ENCODE peak calls at places on chromosome 12, in seven cellular contexts. One of them, this sample, is unnamed.

GRCh38 chr12:52692253-52692652 is 11.1 kb downstream of the KRT77 start:
- DNase-seq in H4: no peak
- DNase-seq in NCI-H1417: no peak
- DNase-seq in aorta: no peak
- DNase-seq in activated T-cell treated with anti-CD3 and anti-CD28 coated beads for 48 hours: no peak
- DNase-seq in naive thymus-derived CD8-positive, alpha-beta T cell: no peak
- DNase-seq in activated CD4-positive, alpha-beta memory T cell treated with anti-CD3 and anti-CD28 coated beads, Interleukin-2, amount 10 ng/mL, durations not matched to agents 7 days and 5 days: no peak
- DNase-seq in this sample: no peak

GRCh38 chr12:68434391-68435007 is 102.3 kb upstream of the MDM1 start:
- DNase-seq in activated T-cell treated with anti-CD3 and anti-CD28 coated beads for 48 hours: no peak
- DNase-seq in activated CD4-positive, alpha-beta memory T cell treated with anti-CD3 and anti-CD28 coated beads, Interleukin-2, amount 10 ng/mL, durations not matched to agents 7 days and 5 days: no peak
- DNase-seq in NCI-H1417: no peak
- DNase-seq in H4: no peak
- DNase-seq in aorta: no peak
- DNase-seq in naive thymus-derived CD8-positive, alpha-beta T cell: no peak
- DNase-seq in this sample: no peak

GRCh38 chr12:66765204-66765603 is 86.3 kb upstream of the GRIP1 start:
- DNase-seq in activated T-cell treated with anti-CD3 and anti-CD28 coated beads for 48 hours: no peak
- DNase-seq in aorta: no peak
- DNase-seq in activated CD4-positive, alpha-beta memory T cell treated with anti-CD3 and anti-CD28 coated beads, Interleukin-2, amount 10 ng/mL, durations not matched to agents 7 days and 5 days: no peak
- DNase-seq in NCI-H1417: no peak
- DNase-seq in H4: no peak
- DNase-seq in naive thymus-derived CD8-positive, alpha-beta T cell: no peak
- DNase-seq in this sample: no peak

GRCh38 chr12:79737875-79738718 is 47.3 kb upstream of the PAWR start:
- DNase-seq in naive thymus-derived CD8-positive, alpha-beta T cell: no peak
- DNase-seq in activated T-cell treated with anti-CD3 and anti-CD28 coated beads for 48 hours: no peak
- DNase-seq in activated CD4-positive, alpha-beta memory T cell treated with anti-CD3 and anti-CD28 coated beads, Interleukin-2, amount 10 ng/mL, durations not matched to agents 7 days and 5 days: no peak
- DNase-seq in H4: peak
- DNase-seq in aorta: no peak
- DNase-seq in NCI-H1417: peak
- DNase-seq in this sample: peak

GRCh38 chr12:130959632-130960031 is 5.9 kb downstream of the ADGRD1 start:
- DNase-seq in NCI-H1417: no peak
- DNase-seq in aorta: no peak
- DNase-seq in activated CD4-positive, alpha-beta memory T cell treated with anti-CD3 and anti-CD28 coated beads, Interleukin-2, amount 10 ng/mL, durations not matched to agents 7 days and 5 days: no peak
- DNase-seq in naive thymus-derived CD8-positive, alpha-beta T cell: no peak
- DNase-seq in H4: no peak
- DNase-seq in activated T-cell treated with anti-CD3 and anti-CD28 coated beads for 48 hours: no peak
- DNase-seq in this sample: no peak

GRCh38 chr12:99984271-99985128 is at the start of gene ANKS1B:
- DNase-seq in aorta: peak
- DNase-seq in activated CD4-positive, alpha-beta memory T cell treated with anti-CD3 and anti-CD28 coated beads, Interleukin-2, amount 10 ng/mL, durations not matched to agents 7 days and 5 days: no peak
- DNase-seq in NCI-H1417: peak
- DNase-seq in naive thymus-derived CD8-positive, alpha-beta T cell: no peak
- DNase-seq in activated T-cell treated with anti-CD3 and anti-CD28 coated beads for 48 hours: peak
- DNase-seq in H4: peak
- DNase-seq in this sample: no peak

GRCh38 chr12:90627180-90627896 is 327.6 kb downstream of the CCER1 start:
- DNase-seq in naive thymus-derived CD8-positive, alpha-beta T cell: no peak
- DNase-seq in NCI-H1417: no peak
- DNase-seq in H4: no peak
- DNase-seq in aorta: no peak
- DNase-seq in activated T-cell treated with anti-CD3 and anti-CD28 coated beads for 48 hours: no peak
- DNase-seq in activated CD4-positive, alpha-beta memory T cell treated with anti-CD3 and anti-CD28 coated beads, Interleukin-2, amount 10 ng/mL, durations not matched to agents 7 days and 5 days: no peak
- DNase-seq in this sample: no peak

GRCh38 chr12:32419520-32419960 is 20.2 kb downstream of the FGD4 start:
- DNase-seq in naive thymus-derived CD8-positive, alpha-beta T cell: no peak
- DNase-seq in aorta: no peak
- DNase-seq in activated T-cell treated with anti-CD3 and anti-CD28 coated beads for 48 hours: no peak
- DNase-seq in H4: peak
- DNase-seq in NCI-H1417: no peak
- DNase-seq in activated CD4-positive, alpha-beta memory T cell treated with anti-CD3 and anti-CD28 coated beads, Interleukin-2, amount 10 ng/mL, durations not matched to agents 7 days and 5 days: no peak
- DNase-seq in this sample: no peak

GRCh38 chr12:98861232-98861631 is 216.1 kb downstream of the APAF1 start:
- DNase-seq in naive thymus-derived CD8-positive, alpha-beta T cell: no peak
- DNase-seq in aorta: no peak
- DNase-seq in H4: no peak
- DNase-seq in NCI-H1417: no peak
- DNase-seq in activated CD4-positive, alpha-beta memory T cell treated with anti-CD3 and anti-CD28 coated beads, Interleukin-2, amount 10 ng/mL, durations not matched to agents 7 days and 5 days: no peak
- DNase-seq in activated T-cell treated with anti-CD3 and anti-CD28 coated beads for 48 hours: no peak
- DNase-seq in this sample: no peak

GRCh38 chr12:82413994-82414393 is 55.7 kb downstream of the METTL25 start:
- DNase-seq in NCI-H1417: no peak
- DNase-seq in H4: no peak
- DNase-seq in activated T-cell treated with anti-CD3 and anti-CD28 coated beads for 48 hours: no peak
- DNase-seq in aorta: no peak
- DNase-seq in activated CD4-positive, alpha-beta memory T cell treated with anti-CD3 and anti-CD28 coated beads, Interleukin-2, amount 10 ng/mL, durations not matched to agents 7 days and 5 days: no peak
- DNase-seq in naive thymus-derived CD8-positive, alpha-beta T cell: no peak
- DNase-seq in this sample: no peak

GRCh38 chr12:26032290-26032689 is 73.8 kb downstream of the RASSF8 start:
- DNase-seq in naive thymus-derived CD8-positive, alpha-beta T cell: no peak
- DNase-seq in aorta: no peak
- DNase-seq in H4: no peak
- DNase-seq in activated T-cell treated with anti-CD3 and anti-CD28 coated beads for 48 hours: no peak
- DNase-seq in activated CD4-positive, alpha-beta memory T cell treated with anti-CD3 and anti-CD28 coated beads, Interleukin-2, amount 10 ng/mL, durations not matched to agents 7 days and 5 days: no peak
- DNase-seq in NCI-H1417: no peak
- DNase-seq in this sample: no peak

GRCh38 chr12:50326636-50327284 is 43.4 kb upstream of the LIMA1 start:
- DNase-seq in naive thymus-derived CD8-positive, alpha-beta T cell: no peak
- DNase-seq in aorta: no peak
- DNase-seq in NCI-H1417: no peak
- DNase-seq in activated CD4-positive, alpha-beta memory T cell treated with anti-CD3 and anti-CD28 coated beads, Interleukin-2, amount 10 ng/mL, durations not matched to agents 7 days and 5 days: no peak
- DNase-seq in H4: peak
- DNase-seq in activated T-cell treated with anti-CD3 and anti-CD28 coated beads for 48 hours: no peak
- DNase-seq in this sample: no peak

GRCh38 chr12:96141216-96141944 is 52.8 kb upstream of the ELK3 start:
- DNase-seq in naive thymus-derived CD8-positive, alpha-beta T cell: no peak
- DNase-seq in activated CD4-positive, alpha-beta memory T cell treated with anti-CD3 and anti-CD28 coated beads, Interleukin-2, amount 10 ng/mL, durations not matched to agents 7 days and 5 days: no peak
- DNase-seq in NCI-H1417: no peak
- DNase-seq in activated T-cell treated with anti-CD3 and anti-CD28 coated beads for 48 hours: no peak
- DNase-seq in H4: no peak
- DNase-seq in aorta: no peak
- DNase-seq in this sample: no peak

GRCh38 chr12:21906919-21907642 is 34.1 kb downstream of the ABCC9 start:
- DNase-seq in activated T-cell treated with anti-CD3 and anti-CD28 coated beads for 48 hours: no peak
- DNase-seq in naive thymus-derived CD8-positive, alpha-beta T cell: no peak
- DNase-seq in activated CD4-positive, alpha-beta memory T cell treated with anti-CD3 and anti-CD28 coated beads, Interleukin-2, amount 10 ng/mL, durations not matched to agents 7 days and 5 days: no peak
- DNase-seq in NCI-H1417: no peak
- DNase-seq in aorta: no peak
- DNase-seq in H4: no peak
- DNase-seq in this sample: no peak

GRCh38 chr12:59077153-59077930 is 157.0 kb upstream of the LRIG3 start:
- DNase-seq in naive thymus-derived CD8-positive, alpha-beta T cell: no peak
- DNase-seq in NCI-H1417: no peak
- DNase-seq in H4: no peak
- DNase-seq in activated T-cell treated with anti-CD3 and anti-CD28 coated beads for 48 hours: no peak
- DNase-seq in activated CD4-positive, alpha-beta memory T cell treated with anti-CD3 and anti-CD28 coated beads, Interleukin-2, amount 10 ng/mL, durations not matched to agents 7 days and 5 days: no peak
- DNase-seq in aorta: no peak
- DNase-seq in this sample: no peak

GRCh38 chr12:21774358-21775129 is at the start of gene KCNJ8:
- DNase-seq in activated CD4-positive, alpha-beta memory T cell treated with anti-CD3 and anti-CD28 coated beads, Interleukin-2, amount 10 ng/mL, durations not matched to agents 7 days and 5 days: no peak
- DNase-seq in NCI-H1417: peak
- DNase-seq in activated T-cell treated with anti-CD3 and anti-CD28 coated beads for 48 hours: peak
- DNase-seq in aorta: peak
- DNase-seq in naive thymus-derived CD8-positive, alpha-beta T cell: no peak
- DNase-seq in H4: peak
- DNase-seq in this sample: no peak

GRCh38 chr12:112381421-112381897 is 772 bp downstream of the HECTD4 start:
- DNase-seq in NCI-H1417: no peak
- DNase-seq in activated T-cell treated with anti-CD3 and anti-CD28 coated beads for 48 hours: peak
- DNase-seq in H4: no peak
- DNase-seq in activated CD4-positive, alpha-beta memory T cell treated with anti-CD3 and anti-CD28 coated beads, Interleukin-2, amount 10 ng/mL, durations not matched to agents 7 days and 5 days: peak
- DNase-seq in aorta: no peak
- DNase-seq in naive thymus-derived CD8-positive, alpha-beta T cell: peak
- DNase-seq in this sample: peak

GRCh38 chr12:127723236-127723635 is 543.7 kb upstream of the TMEM132C start:
- DNase-seq in activated T-cell treated with anti-CD3 and anti-CD28 coated beads for 48 hours: no peak
- DNase-seq in NCI-H1417: no peak
- DNase-seq in H4: no peak
- DNase-seq in naive thymus-derived CD8-positive, alpha-beta T cell: no peak
- DNase-seq in activated CD4-positive, alpha-beta memory T cell treated with anti-CD3 and anti-CD28 coated beads, Interleukin-2, amount 10 ng/mL, durations not matched to agents 7 days and 5 days: no peak
- DNase-seq in aorta: no peak
- DNase-seq in this sample: no peak

GRCh38 chr12:106498056-106498455 is 84.7 kb upstream of the RFX4 start:
- DNase-seq in activated T-cell treated with anti-CD3 and anti-CD28 coated beads for 48 hours: no peak
- DNase-seq in naive thymus-derived CD8-positive, alpha-beta T cell: no peak
- DNase-seq in H4: no peak
- DNase-seq in aorta: no peak
- DNase-seq in activated CD4-positive, alpha-beta memory T cell treated with anti-CD3 and anti-CD28 coated beads, Interleukin-2, amount 10 ng/mL, durations not matched to agents 7 days and 5 days: no peak
- DNase-seq in NCI-H1417: no peak
- DNase-seq in this sample: no peak

GRCh38 chr12:47377414-47378221 is 297.9 kb upstream of the AMIGO2 start:
- DNase-seq in activated CD4-positive, alpha-beta memory T cell treated with anti-CD3 and anti-CD28 coated beads, Interleukin-2, amount 10 ng/mL, durations not matched to agents 7 days and 5 days: no peak
- DNase-seq in activated T-cell treated with anti-CD3 and anti-CD28 coated beads for 48 hours: no peak
- DNase-seq in H4: peak
- DNase-seq in naive thymus-derived CD8-positive, alpha-beta T cell: no peak
- DNase-seq in NCI-H1417: no peak
- DNase-seq in aorta: peak
- DNase-seq in this sample: no peak

GRCh38 chr12:67758119-67758873 is 109.8 kb downstream of the DYRK2 start:
- DNase-seq in naive thymus-derived CD8-positive, alpha-beta T cell: no peak
- DNase-seq in activated CD4-positive, alpha-beta memory T cell treated with anti-CD3 and anti-CD28 coated beads, Interleukin-2, amount 10 ng/mL, durations not matched to agents 7 days and 5 days: no peak
- DNase-seq in H4: no peak
- DNase-seq in activated T-cell treated with anti-CD3 and anti-CD28 coated beads for 48 hours: no peak
- DNase-seq in NCI-H1417: no peak
- DNase-seq in aorta: no peak
- DNase-seq in this sample: no peak